ENCODE peak calls at places on chromosomes 4 and X, in six cellular contexts. S is neuronal stem cell, Z is H9, O is H1, T is mesenchymal stem cell, R is IMR-90. G is an unnamed sample.

GRCh38 chr4:126604273-126604867 is 1028.4 kb upstream of the INTU start:
- DNase-seq in S (peak; percentile 17), Z (no peak), O (no peak), T (peak; percentile 56), R (peak; percentile 61), G (peak; percentile 21)

GRCh38 chr4:158020734-158021346 is 152.0 kb downstream of the GASK1B start:
- DNase-seq in S (no peak), Z (no peak), O (no peak), T (peak; percentile 88), R (peak; percentile 95), G (peak; percentile 70)

GRCh38 chr4:99875073-99875472 is 19.2 kb downstream of the LAMTOR3 start:
- DNase-seq in S (no peak), Z (no peak), O (no peak), T (no peak), R (no peak), G (no peak)

GRCh38 chr4:94758141-94758699 is 465 bp downstream of the BMPR1B start:
- DNase-seq in S (peak; percentile 42), Z (peak; percentile 81), O (no peak), T (peak; percentile 26), R (no peak), G (peak; percentile 47)

GRCh38 chr4:10456270-10457254 is 664 bp downstream of the ZNF518B start:
- DNase-seq in S (no peak), Z (peak; percentile 54), O (no peak), T (peak; percentile 74), R (peak; percentile 56), G (peak; percentile 32)

GRCh38 chr4:56129431-56129861 is 180.7 kb downstream of the CEP135 start:
- DNase-seq in S (no peak), Z (peak; percentile 77), O (no peak), T (no peak), R (no peak), G (peak; percentile 83)

GRCh38 chr4:147865926-147866325 is 134.0 kb downstream of the ARHGAP10 start:
- DNase-seq in S (no peak), Z (no peak), O (peak; percentile 17), T (peak; percentile 37), R (peak; percentile 60), G (no peak)

GRCh38 chr4:88033309-88033708 is 25.9 kb downstream of the PKD2 start:
- DNase-seq in S (peak; percentile 35), Z (no peak), O (no peak), T (peak; percentile 76), R (peak; percentile 72), G (peak; percentile 86)

GRCh38 chr4:180134116-180134866 is 2108.9 kb upstream of the TENM3 start:
- DNase-seq in S (no peak), Z (no peak), O (no peak), T (no peak), R (no peak), G (no peak)

GRCh38 chr4:113683143-113683542 is 78.4 kb downstream of the CAMK2D start:
- DNase-seq in S (no peak), Z (no peak), O (no peak), T (no peak), R (no peak), G (no peak)

GRCh38 chr4:5812506-5813229 is 80.2 kb downstream of the CRMP1 start:
- DNase-seq in S (peak; percentile 63), Z (no peak), O (no peak), T (peak; percentile 75), R (peak; percentile 80), G (peak; percentile 44)

GRCh38 chr4:150224896-150225591 is 146.8 kb downstream of the DCLK2 start:
- DNase-seq in S (no peak), Z (no peak), O (peak; percentile 19), T (peak; percentile 98), R (peak; percentile 99), G (no peak)

GRCh38 chrX:153765138-153766079 is 1.4 kb downstream of the PLXNB3 start:
- DNase-seq in S (no peak), Z (peak; percentile 24), O (no peak), T (peak; percentile 28), R (peak; percentile 5), G (no peak)

GRCh38 chr4:6885953-6886557 is 23.6 kb upstream of the TBC1D14 start:
- DNase-seq in S (no peak), Z (no peak), O (no peak), T (peak; percentile 85), R (peak; percentile 66), G (no peak)

GRCh38 chr4:155319506-155319905 is 57.3 kb downstream of the MAP9 start:
- DNase-seq in S (no peak), Z (no peak), O (peak; percentile 17), T (no peak), R (no peak), G (peak; percentile 29)

GRCh38 chr4:170853422-170854021 is 763.8 kb upstream of the AADAT start:
- DNase-seq in S (peak; percentile 31), Z (peak; percentile 71), O (peak; percentile 27), T (peak; percentile 51), R (no peak), G (peak; percentile 54)

GRCh38 chr4:165964591-165964990 is 91.6 kb downstream of the TLL1 start:
- DNase-seq in S (no peak), Z (no peak), O (no peak), T (no peak), R (no peak), G (peak; percentile 82)

GRCh38 chrX:132022115-132022862 is 813 bp upstream of the STK26 start:
- DNase-seq in S (no peak), Z (no peak), O (no peak), T (peak; percentile 34), R (no peak), G (no peak)

GRCh38 chrX:132023117-132023895 is at the start of gene STK26:
- DNase-seq in S (peak; percentile 65), Z (peak; percentile 82), O (peak; percentile 27), T (peak; percentile 78), R (no peak), G (peak; percentile 86)

GRCh38 chrX:132023896-132024386 is 839 bp downstream of the STK26 start:
- DNase-seq in S (peak; percentile 21), Z (peak; percentile 47), O (peak; percentile 5), T (peak; percentile 37), R (no peak), G (peak; percentile 27)

GRCh38 chrX:132025085-132025484 is 2.0 kb downstream of the STK26 start:
- DNase-seq in S (no peak), Z (no peak), O (no peak), T (peak; percentile 24), R (no peak), G (no peak)

GRCh38 chrX:132022863-132023116 is 312 bp upstream of the STK26 start:
- DNase-seq in S (no peak), Z (no peak), O (peak; percentile 3), T (no peak), R (no peak), G (no peak)
- H3K18ac ChIP-seq in S (peak overlapping the region; percentile 90), Z (peak overlapping the region; percentile 91), O (no peak overlapping the region), T (no peak overlapping the region), R (no peak overlapping the region), G (peak overlapping the region; percentile 56)

DNA sequence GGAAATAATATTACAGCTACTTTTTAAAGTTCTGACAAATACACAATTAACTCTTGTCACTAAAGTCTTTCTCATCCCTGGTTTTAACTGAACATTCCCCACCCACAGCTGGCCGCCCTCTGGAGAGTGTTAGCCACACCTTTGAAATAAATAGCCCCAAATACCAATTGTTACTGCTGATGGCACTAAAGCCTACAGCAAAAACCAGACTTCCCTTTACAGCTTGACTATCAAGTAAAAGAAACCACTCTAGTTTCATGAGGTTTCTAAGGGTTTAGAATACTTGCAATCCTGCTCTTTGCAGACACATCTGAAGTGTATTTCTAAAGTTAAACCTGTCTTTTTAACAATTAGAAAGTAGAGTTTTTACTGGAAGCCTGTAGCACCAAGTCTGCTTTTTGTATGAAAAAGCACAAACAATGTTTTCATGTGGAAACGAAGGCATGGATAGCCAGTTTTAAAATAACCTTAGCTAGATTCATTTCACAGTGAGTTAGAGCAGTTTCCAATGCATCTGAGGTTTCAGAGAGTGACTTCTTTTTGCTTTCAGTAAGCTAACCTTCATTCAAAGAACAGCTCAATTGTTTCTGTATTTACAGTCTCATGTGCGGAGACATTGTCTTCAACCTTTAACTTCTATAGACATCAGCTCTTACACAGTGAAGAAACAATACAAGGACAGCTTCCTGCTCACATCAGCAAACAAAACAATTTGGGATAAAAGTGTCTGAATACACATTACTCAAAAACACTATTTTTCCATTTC is 164.8 kb upstream of the VEGFC start:
- DNase-seq in S (no peak), Z (no peak), O (no peak), T (no peak), R (no peak), G (no peak)
- H2AFZ ChIP-seq in S (peak overlapping the region; percentile 20), Z (no peak overlapping the region), O (peak overlapping the region; percentile 66), T (no peak overlapping the region), R (no peak overlapping the region), G (no peak overlapping the region)

GRCh38 chr4:14177987-14178386 is 550.5 kb upstream of the BOD1L1 start:
- DNase-seq in S (no peak), Z (no peak), O (no peak), T (no peak), R (no peak), G (no peak)

GRCh38 chr4:14180166-14180565 is 552.6 kb upstream of the BOD1L1 start:
- DNase-seq in S (no peak), Z (no peak), O (no peak), T (no peak), R (no peak), G (no peak)

GRCh38 chr4:14178421-14178820 is 550.9 kb upstream of the BOD1L1 start:
- DNase-seq in S (no peak), Z (no peak), O (no peak), T (peak; percentile 12), R (peak; percentile 57), G (no peak)

GRCh38 chr4:14180983-14181601 is 553.6 kb upstream of the BOD1L1 start:
- DNase-seq in S (no peak), Z (no peak), O (no peak), T (no peak), R (peak; percentile 14), G (no peak)

DNA sequence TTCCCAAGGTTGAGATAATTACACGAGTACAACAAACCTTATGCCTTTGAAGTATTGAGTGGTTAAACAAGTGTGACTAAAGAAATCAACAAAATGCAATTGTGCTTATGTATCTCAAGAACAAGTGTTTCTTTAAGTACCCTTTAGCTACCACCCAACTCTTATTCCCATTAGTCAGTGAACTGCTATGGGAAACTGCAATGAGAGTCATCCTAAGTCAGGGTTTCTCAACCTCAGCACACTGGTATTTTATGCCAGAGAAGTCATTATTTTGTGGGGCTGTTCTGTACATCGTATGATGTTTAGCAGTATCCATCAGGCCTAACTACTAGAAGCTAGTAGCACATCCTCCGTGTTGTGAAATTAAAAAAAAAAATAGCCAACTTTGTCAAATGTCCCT is 549.1 kb upstream of the BOD1L1 start:
- DNase-seq in S (no peak), Z (no peak), O (no peak), T (no peak), R (peak; percentile 49), G (no peak)
- H3K18ac ChIP-seq in S (no peak overlapping the region), Z (no peak overlapping the region), O (no peak overlapping the region), T (no peak overlapping the region), R (no peak overlapping the region), G (no peak overlapping the region)

GRCh38 chr4:138978028-138978585 is 37.5 kb upstream of the NOCT start:
- DNase-seq in S (no peak), Z (peak; percentile 46), O (no peak), T (no peak), R (no peak), G (no peak)

GRCh38 chr4:138979742-138980141 is 35.8 kb upstream of the NOCT start:
- DNase-seq in S (no peak), Z (no peak), O (no peak), T (no peak), R (no peak), G (no peak)

GRCh38 chr4:138976526-138976925 is 39.1 kb upstream of the NOCT start:
- DNase-seq in S (no peak), Z (no peak), O (no peak), T (no peak), R (no peak), G (no peak)

GRCh38 chr4:138978600-138978999 is 37.0 kb upstream of the NOCT start:
- DNase-seq in S (no peak), Z (no peak), O (no peak), T (no peak), R (no peak), G (peak; percentile 85)

GRCh38 chr4:138977525-138977924 is 38.1 kb upstream of the NOCT start:
- DNase-seq in S (no peak), Z (peak; percentile 38), O (no peak), T (no peak), R (no peak), G (no peak)
- H2AFZ ChIP-seq in S (peak overlapping the region; percentile 21), Z (no peak overlapping the region), O (no peak overlapping the region), T (no peak overlapping the region), R (no peak overlapping the region), G (no peak overlapping the region)